ENCODE peak calls at places on chromosomes 2 and 18, in five cellular contexts. T, Y, Q, O and U are unnamed samples.

GRCh38 chr2:206274434-206275273 is at the start of gene ZDBF2:
- DNase-seq in Q (peak), Y (no peak), O (peak), T (peak), U (no peak)

GRCh38 chr2:186059096-186059495 is 320.5 kb downstream of the FSIP2 start:
- DNase-seq in Y (no peak), O (no peak), T (no peak), Q (no peak), U (no peak)

GRCh38 chr2:163338270-163338669 is 397.5 kb downstream of the FIGN start:
- DNase-seq in T (no peak), Y (no peak), O (peak), Q (no peak), U (no peak)

GRCh38 chr18:8426401-8426800 is 182.8 kb upstream of the RAB12 start:
- DNase-seq in O (peak), Y (no peak), Q (peak), T (no peak), U (no peak)

GRCh38 chr2:179263015-179263414 is 1.6 kb downstream of the SESTD1 start:
- DNase-seq in O (no peak), T (no peak), Y (no peak), Q (no peak), U (no peak)

GRCh38 chr2:199861116-199861774 is 10.3 kb upstream of the FTCDNL1 start:
- DNase-seq in O (no peak), Q (no peak), T (no peak), Y (no peak), U (no peak)

GRCh38 chr2:8234757-8235374 is 447.0 kb upstream of the ID2 start:
- DNase-seq in Y (no peak), Q (no peak), O (no peak), T (no peak), U (no peak)

GRCh38 chr2:202072226-202072625 is 829 bp upstream of the KIAA2012 start:
- DNase-seq in Y (no peak), Q (no peak), O (peak), T (no peak), U (no peak)

GRCh38 chr18:24000613-24001490 is 13.7 kb upstream of the TTC39C start:
- DNase-seq in Y (no peak), O (no peak), T (no peak), Q (no peak), U (no peak)

GRCh38 chr2:206084870-206085741 is 868 bp downstream of the INO80D start:
- DNase-seq in Q (peak), Y (peak), T (no peak), O (peak), U (no peak)

GRCh38 chr2:84894131-84894586 is 11.3 kb upstream of the TMSB10 start:
- DNase-seq in Y (no peak), T (no peak), Q (no peak), O (peak), U (no peak)

GRCh38 chr2:44844651-44845270 is 96.7 kb upstream of the SIX3 start:
- DNase-seq in Q (peak), O (no peak), Y (no peak), T (no peak), U (no peak)

GRCh38 chr2:173749315-173749714 is 215.9 kb downstream of the SP3 start:
- DNase-seq in O (peak), Q (no peak), T (no peak), Y (no peak), U (no peak)

GRCh38 chr2:72024451-72025175 is 123.0 kb downstream of the CYP26B1 start:
- DNase-seq in T (peak), O (no peak), Y (no peak), Q (no peak), U (no peak)

GRCh38 chr18:34726286-34727004 is 16.3 kb downstream of the DTNA start:
- DNase-seq in O (no peak), Y (no peak), T (no peak), Q (no peak), U (no peak)

GRCh38 chr2:8679827-8680731 is 1.8 kb upstream of the ID2 start:
- DNase-seq in O (peak), T (no peak), Q (no peak), Y (no peak), U (no peak)

GRCh38 chr2:208304695-208305094 is 38.6 kb downstream of the PIKFYVE start:
- DNase-seq in Y (no peak), Q (no peak), O (no peak), T (no peak), U (no peak)

GRCh38 chr2:235048549-235048948 is 96.7 kb downstream of the SH3BP4 start:
- DNase-seq in Q (no peak), Y (no peak), T (peak), O (no peak), U (no peak)

GRCh38 chr2:67448648-67449047 is 51.5 kb downstream of the ETAA1 start:
- DNase-seq in T (no peak), O (no peak), Q (no peak), Y (no peak), U (no peak)

GRCh38 chr18:7844017-7844416 is 276.9 kb downstream of the PTPRM start:
- DNase-seq in Y (no peak), O (no peak), Q (no peak), T (no peak), U (no peak)

GRCh38 chr18:76434452-76434851 is 60.6 kb downstream of the ZNF516 start:
- DNase-seq in T (no peak), Y (no peak), O (no peak), Q (no peak), U (no peak)

GRCh38 chr2:22879009-22879863 is 505.7 kb upstream of the KLHL29 start:
- DNase-seq in Q (no peak), Y (no peak), O (no peak), T (no peak), U (no peak)

GRCh38 chr2:143140864-143141637 is 11.8 kb downstream of the ARHGAP15 start:
- DNase-seq in O (no peak), Q (no peak), Y (no peak), T (no peak), U (no peak)

GRCh38 chr2:119190726-119191125 is 32.2 kb upstream of the C1QL2 start:
- DNase-seq in Q (no peak), T (no peak), O (no peak), Y (no peak), U (no peak)

GRCh38 chr2:20366672-20367116 is 16.1 kb upstream of the PUM2 start:
- DNase-seq in Q (no peak), O (no peak), T (no peak), Y (no peak), U (no peak)

GRCh38 chr2:152400607-152401214 is 65.7 kb downstream of the FMNL2 start:
- DNase-seq in O (no peak), Y (no peak), Q (no peak), T (no peak), U (no peak)

GRCh38 chr2:11421863-11422490 is 44.0 kb downstream of the E2F6 start:
- DNase-seq in Y (no peak), O (no peak), Q (no peak), T (no peak), U (no peak)

GRCh38 chr2:40343904-40344303 is 108.0 kb downstream of the SLC8A1 start:
- DNase-seq in Y (no peak), T (no peak), O (no peak), Q (no peak), U (no peak)

GRCh38 chr18:32624182-32624723 is 148.6 kb downstream of the KLHL14 start:
- DNase-seq in Y (no peak), O (no peak), T (no peak), Q (no peak), U (no peak)

GRCh38 chr2:206431439-206431838 is 11.9 kb upstream of the ADAM23 start:
- DNase-seq in T (no peak), O (no peak), Y (no peak), Q (no peak), U (no peak)

GRCh38 chr2:233965032-233965614 is 48.0 kb downstream of the TRPM8 start:
- DNase-seq in Q (no peak), Y (no peak), T (no peak), O (peak), U (no peak)

GRCh38 chr18:39057423-39058057 is 1491.9 kb upstream of the CELF4 start:
- DNase-seq in O (no peak), Q (no peak), Y (no peak), T (no peak), U (no peak)

GRCh38 chr18:61173579-61173978 is 159.7 kb upstream of the CDH20 start:
- DNase-seq in T (no peak), Q (no peak), O (no peak), Y (no peak), U (no peak)

GRCh38 chr2:39650468-39650867 is 15.2 kb upstream of the TMEM178A start:
- DNase-seq in T (no peak), O (no peak), Y (no peak), Q (no peak), U (no peak)